ENCODE peak calls at places on chromosomes 16 and 17, in ten cellular contexts. X is LHCN-M2; G is aorta; B is HEK293T; C is progenitor cell of endocrine pancreas; T is activated T-helper 1 cell treated with anti-CD3 and anti-CD28 coated beads, Interleukin-2, amount 50 U/mL, for 16 hours; D is trophoblast cell; F is activated naive CD4-positive, alpha-beta T cell treated with anti-CD3 and anti-CD28 coated beads, Interleukin-2, amount 50 U/mL, for 72 hours; S is stimulated activated CD8-positive, alpha-beta memory T cell treated with anti-CD3 and anti-CD28 coated beads, Interleukin-7, amount 100 ng/mL, for 1 hour; L is heart right ventricle. O is an unnamed sample.

GRCh38 chr17:48522031-48522593 is 8.7 kb downstream of the HOXB1 start:
- DNase-seq in G (no peak), S (no peak), D (no peak), T (no peak), B (no peak), X (no peak), C (no peak), L (no peak), F (no peak), O (no peak)

GRCh38 chr16:85394511-85395206 is 218.5 kb upstream of the GSE1 start:
- DNase-seq in C (no peak), G (no peak), F (peak; percentile 28), X (no peak), D (no peak), L (no peak), T (no peak), B (no peak), S (no peak), O (no peak)

GRCh38 chr17:19646788-19647696 is 1.5 kb upstream of the ALDH3A2 start:
- DNase-seq in F (no peak), D (no peak), C (no peak), X (peak; percentile 46), S (no peak), L (no peak), T (no peak), B (no peak), G (no peak), O (no peak)

GRCh38 chr16:74774223-74775139 is at the start of gene FA2H:
- DNase-seq in C (peak; percentile 94), F (peak; percentile 71), S (no peak), B (peak; percentile 87), T (peak; percentile 44), X (no peak), L (peak; percentile 25), G (peak; percentile 47), D (peak; percentile 88), O (no peak)

GRCh38 chr16:619476-620100 is 11.2 kb upstream of the WFIKKN1 start:
- DNase-seq in X (no peak), L (no peak), T (no peak), B (no peak), G (no peak), S (no peak), C (no peak), D (no peak), F (no peak), O (no peak)

GRCh38 chr17:77857306-77857555 is 101.3 kb upstream of the TNRC6C start:
- DNase-seq in S (no peak), D (no peak), B (no peak), G (no peak), X (no peak), T (no peak), F (no peak), L (no peak), C (no peak), O (no peak)

GRCh38 chr16:66443269-66443652 is 16.2 kb downstream of the BEAN1 start:
- DNase-seq in B (no peak), D (no peak), F (no peak), X (no peak), C (no peak), T (no peak), G (no peak), S (no peak), L (no peak), O (no peak)

GRCh38 chr17:82388223-82388921 is 16.8 kb downstream of the UTS2R start:
- DNase-seq in B (no peak), G (no peak), L (no peak), S (no peak), D (no peak), F (no peak), X (no peak), T (no peak), C (no peak), O (no peak)